ENCODE peak calls at places on chromosome 10, in nine cellular contexts. One of them, this sample, is unnamed.

GRCh38 chr10:79487296-79488194 is 24.8 kb upstream of the EIF5AL1 start:
- DNase-seq in colonic mucosa: peak
- DNase-seq in AG04450: no peak
- DNase-seq in progenitor cell of endocrine pancreas: peak
- DNase-seq in psoas muscle: peak
- DNase-seq in left ventricle myocardium inferior: peak
- DNase-seq in lower lobe of right lung: peak
- DNase-seq in cardiac muscle cell: peak
- DNase-seq in dorsolateral prefrontal cortex: peak
- DNase-seq in this sample: peak

GRCh38 chr10:70381491-70382421 is 669 bp downstream of the LRRC20 start:
- DNase-seq in colonic mucosa: peak
- DNase-seq in AG04450: no peak
- DNase-seq in progenitor cell of endocrine pancreas: peak
- DNase-seq in psoas muscle: peak
- DNase-seq in left ventricle myocardium inferior: peak
- DNase-seq in lower lobe of right lung: peak
- DNase-seq in cardiac muscle cell: peak
- DNase-seq in dorsolateral prefrontal cortex: peak
- DNase-seq in this sample: peak

GRCh38 chr10:116733566-116733965 is 8.8 kb downstream of the HSPA12A start:
- DNase-seq in colonic mucosa: no peak
- DNase-seq in AG04450: peak
- DNase-seq in progenitor cell of endocrine pancreas: no peak
- DNase-seq in psoas muscle: no peak
- DNase-seq in left ventricle myocardium inferior: no peak
- DNase-seq in lower lobe of right lung: no peak
- DNase-seq in cardiac muscle cell: no peak
- DNase-seq in dorsolateral prefrontal cortex: no peak
- DNase-seq in this sample: no peak

GRCh38 chr10:46016190-46016589 is 14.2 kb downstream of the NCOA4 start:
- DNase-seq in colonic mucosa: no peak
- DNase-seq in AG04450: no peak
- DNase-seq in progenitor cell of endocrine pancreas: no peak
- DNase-seq in psoas muscle: no peak
- DNase-seq in left ventricle myocardium inferior: no peak
- DNase-seq in lower lobe of right lung: no peak
- DNase-seq in cardiac muscle cell: no peak
- DNase-seq in dorsolateral prefrontal cortex: no peak
- DNase-seq in this sample: no peak

GRCh38 chr10:122273966-122274545 is 3.0 kb downstream of the BTBD16 start:
- DNase-seq in colonic mucosa: no peak
- DNase-seq in AG04450: no peak
- DNase-seq in progenitor cell of endocrine pancreas: no peak
- DNase-seq in psoas muscle: no peak
- DNase-seq in left ventricle myocardium inferior: no peak
- DNase-seq in lower lobe of right lung: no peak
- DNase-seq in cardiac muscle cell: no peak
- DNase-seq in dorsolateral prefrontal cortex: no peak
- DNase-seq in this sample: no peak

GRCh38 chr10:129758180-129758579 is 205.9 kb downstream of the EBF3 start:
- DNase-seq in colonic mucosa: no peak
- DNase-seq in AG04450: no peak
- DNase-seq in progenitor cell of endocrine pancreas: peak
- DNase-seq in psoas muscle: no peak
- DNase-seq in left ventricle myocardium inferior: no peak
- DNase-seq in lower lobe of right lung: peak
- DNase-seq in cardiac muscle cell: no peak
- DNase-seq in dorsolateral prefrontal cortex: peak
- DNase-seq in this sample: peak

GRCh38 chr10:24983946-24984345 is 31.5 kb upstream of the PRTFDC1 start:
- DNase-seq in colonic mucosa: no peak
- DNase-seq in AG04450: no peak
- DNase-seq in progenitor cell of endocrine pancreas: no peak
- DNase-seq in psoas muscle: no peak
- DNase-seq in left ventricle myocardium inferior: no peak
- DNase-seq in lower lobe of right lung: no peak
- DNase-seq in cardiac muscle cell: no peak
- DNase-seq in dorsolateral prefrontal cortex: no peak
- DNase-seq in this sample: no peak

GRCh38 chr10:29067161-29067560 is 221.7 kb upstream of the LYZL1 start:
- DNase-seq in colonic mucosa: no peak
- DNase-seq in AG04450: no peak
- DNase-seq in progenitor cell of endocrine pancreas: no peak
- DNase-seq in psoas muscle: no peak
- DNase-seq in left ventricle myocardium inferior: no peak
- DNase-seq in lower lobe of right lung: no peak
- DNase-seq in cardiac muscle cell: peak
- DNase-seq in dorsolateral prefrontal cortex: no peak
- DNase-seq in this sample: no peak

GRCh38 chr10:122323188-122323587 is 51.3 kb upstream of the PLEKHA1 start:
- DNase-seq in colonic mucosa: no peak
- DNase-seq in AG04450: no peak
- DNase-seq in progenitor cell of endocrine pancreas: no peak
- DNase-seq in psoas muscle: no peak
- DNase-seq in left ventricle myocardium inferior: no peak
- DNase-seq in lower lobe of right lung: no peak
- DNase-seq in cardiac muscle cell: no peak
- DNase-seq in dorsolateral prefrontal cortex: no peak
- DNase-seq in this sample: no peak

GRCh38 chr10:31353574-31353973 is 34.6 kb downstream of the ZEB1 start:
- DNase-seq in colonic mucosa: no peak
- DNase-seq in AG04450: no peak
- DNase-seq in progenitor cell of endocrine pancreas: no peak
- DNase-seq in psoas muscle: no peak
- DNase-seq in left ventricle myocardium inferior: no peak
- DNase-seq in lower lobe of right lung: no peak
- DNase-seq in cardiac muscle cell: peak
- DNase-seq in dorsolateral prefrontal cortex: no peak
- DNase-seq in this sample: no peak
- TF ChIP-seq CTCF in colonic mucosa: no peak
- TF ChIP-seq CTCF in AG04450: no peak
- TF ChIP-seq CTCF in progenitor cell of endocrine pancreas: no peak
- TF ChIP-seq CTCF in psoas muscle: peak
- TF ChIP-seq CTCF in left ventricle myocardium inferior: peak
- TF ChIP-seq CTCF in lower lobe of right lung: no peak
- TF ChIP-seq CTCF in cardiac muscle cell: no peak
- TF ChIP-seq CTCF in dorsolateral prefrontal cortex: no peak
- TF ChIP-seq CTCF in this sample: no peak

DNA sequence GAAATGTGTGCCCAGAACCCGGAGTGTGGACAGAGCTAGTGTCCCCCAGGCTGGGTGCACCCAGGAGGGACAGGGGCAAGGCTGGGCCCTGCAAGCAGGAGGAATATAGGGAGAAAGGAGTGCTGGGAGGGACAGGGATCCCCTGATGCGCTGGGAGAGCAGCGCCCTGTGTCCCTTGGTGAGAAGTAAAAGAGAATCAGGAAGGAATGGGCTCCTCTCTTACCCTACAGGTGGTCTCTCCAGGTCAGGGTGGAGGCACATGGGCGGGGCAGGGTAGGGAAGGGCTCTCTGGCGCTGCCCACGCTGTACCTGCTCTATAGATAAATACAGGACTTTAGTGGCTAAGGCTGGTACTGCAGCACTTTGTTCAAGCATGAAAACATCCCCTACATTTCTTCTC is 753.8 kb downstream of the GRID1 start:
- DNase-seq in colonic mucosa: no peak
- DNase-seq in AG04450: no peak
- DNase-seq in progenitor cell of endocrine pancreas: no peak
- DNase-seq in psoas muscle: no peak
- DNase-seq in left ventricle myocardium inferior: no peak
- DNase-seq in lower lobe of right lung: no peak
- DNase-seq in cardiac muscle cell: no peak
- DNase-seq in dorsolateral prefrontal cortex: no peak
- DNase-seq in this sample: no peak
- TF ChIP-seq CTCF in colonic mucosa: peak
- TF ChIP-seq CTCF in AG04450: peak
- TF ChIP-seq CTCF in progenitor cell of endocrine pancreas: peak
- TF ChIP-seq CTCF in psoas muscle: peak
- TF ChIP-seq CTCF in left ventricle myocardium inferior: peak
- TF ChIP-seq CTCF in lower lobe of right lung: peak
- TF ChIP-seq CTCF in cardiac muscle cell: no peak
- TF ChIP-seq CTCF in dorsolateral prefrontal cortex: no peak
- TF ChIP-seq CTCF in this sample: peak

GRCh38 chr10:72800741-72801092 is 92.8 kb upstream of the OIT3 start:
- DNase-seq in colonic mucosa: no peak
- DNase-seq in AG04450: no peak
- DNase-seq in progenitor cell of endocrine pancreas: no peak
- DNase-seq in psoas muscle: no peak
- DNase-seq in left ventricle myocardium inferior: no peak
- DNase-seq in lower lobe of right lung: no peak
- DNase-seq in cardiac muscle cell: no peak
- DNase-seq in dorsolateral prefrontal cortex: no peak
- DNase-seq in this sample: no peak
- TF ChIP-seq CTCF in colonic mucosa: no peak
- TF ChIP-seq CTCF in AG04450: no peak
- TF ChIP-seq CTCF in progenitor cell of endocrine pancreas: no peak
- TF ChIP-seq CTCF in psoas muscle: no peak
- TF ChIP-seq CTCF in left ventricle myocardium inferior: no peak
- TF ChIP-seq CTCF in lower lobe of right lung: no peak
- TF ChIP-seq CTCF in cardiac muscle cell: no peak
- TF ChIP-seq CTCF in dorsolateral prefrontal cortex: no peak
- TF ChIP-seq CTCF in this sample: no peak

DNA sequence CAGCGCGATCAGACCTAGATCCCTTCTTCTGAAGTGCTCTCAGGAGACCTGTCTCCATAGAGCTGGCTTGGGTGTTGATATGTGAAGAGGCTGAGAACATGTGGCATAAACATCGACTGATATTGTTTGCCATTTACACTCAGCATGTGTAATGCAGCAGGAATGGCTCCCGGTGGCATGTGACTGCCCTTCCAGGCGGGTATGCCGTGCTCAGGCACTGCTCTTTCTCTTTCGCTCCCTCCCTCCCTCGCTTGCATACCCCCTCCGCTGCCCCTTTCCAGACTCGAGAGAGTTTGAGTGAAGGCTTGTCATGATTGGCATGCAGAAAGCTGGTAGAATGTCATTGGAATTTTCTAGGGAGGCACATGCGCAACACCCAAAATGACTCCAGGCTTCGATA is 107.3 kb upstream of the PDCD4 start:
- DNase-seq in colonic mucosa: no peak
- DNase-seq in AG04450: no peak
- DNase-seq in progenitor cell of endocrine pancreas: no peak
- DNase-seq in psoas muscle: no peak
- DNase-seq in left ventricle myocardium inferior: peak
- DNase-seq in lower lobe of right lung: no peak
- DNase-seq in cardiac muscle cell: no peak
- DNase-seq in dorsolateral prefrontal cortex: no peak
- DNase-seq in this sample: peak
- TF ChIP-seq CTCF in colonic mucosa: no peak
- TF ChIP-seq CTCF in AG04450: no peak
- TF ChIP-seq CTCF in progenitor cell of endocrine pancreas: no peak
- TF ChIP-seq CTCF in psoas muscle: no peak
- TF ChIP-seq CTCF in left ventricle myocardium inferior: no peak
- TF ChIP-seq CTCF in lower lobe of right lung: no peak
- TF ChIP-seq CTCF in cardiac muscle cell: no peak
- TF ChIP-seq CTCF in dorsolateral prefrontal cortex: no peak
- TF ChIP-seq CTCF in this sample: no peak

GRCh38 chr10:35605191-35605590 is at the start of gene GJD4:
- DNase-seq in colonic mucosa: no peak
- DNase-seq in AG04450: no peak
- DNase-seq in progenitor cell of endocrine pancreas: no peak
- DNase-seq in psoas muscle: no peak
- DNase-seq in left ventricle myocardium inferior: no peak
- DNase-seq in lower lobe of right lung: no peak
- DNase-seq in cardiac muscle cell: no peak
- DNase-seq in dorsolateral prefrontal cortex: peak
- DNase-seq in this sample: no peak

GRCh38 chr10:35598379-35598778 is 6.8 kb upstream of the GJD4 start:
- DNase-seq in colonic mucosa: no peak
- DNase-seq in AG04450: no peak
- DNase-seq in progenitor cell of endocrine pancreas: no peak
- DNase-seq in psoas muscle: no peak
- DNase-seq in left ventricle myocardium inferior: no peak
- DNase-seq in lower lobe of right lung: no peak
- DNase-seq in cardiac muscle cell: peak
- DNase-seq in dorsolateral prefrontal cortex: no peak
- DNase-seq in this sample: no peak

GRCh38 chr10:35595106-35595505 is 10.0 kb upstream of the GJD4 start:
- DNase-seq in colonic mucosa: no peak
- DNase-seq in AG04450: no peak
- DNase-seq in progenitor cell of endocrine pancreas: no peak
- DNase-seq in psoas muscle: no peak
- DNase-seq in left ventricle myocardium inferior: no peak
- DNase-seq in lower lobe of right lung: no peak
- DNase-seq in cardiac muscle cell: no peak
- DNase-seq in dorsolateral prefrontal cortex: no peak
- DNase-seq in this sample: no peak

GRCh38 chr10:35594115-35594849 is 10.9 kb upstream of the GJD4 start:
- DNase-seq in colonic mucosa: no peak
- DNase-seq in AG04450: no peak
- DNase-seq in progenitor cell of endocrine pancreas: no peak
- DNase-seq in psoas muscle: no peak
- DNase-seq in left ventricle myocardium inferior: no peak
- DNase-seq in lower lobe of right lung: no peak
- DNase-seq in cardiac muscle cell: no peak
- DNase-seq in dorsolateral prefrontal cortex: no peak
- DNase-seq in this sample: no peak

DNA sequence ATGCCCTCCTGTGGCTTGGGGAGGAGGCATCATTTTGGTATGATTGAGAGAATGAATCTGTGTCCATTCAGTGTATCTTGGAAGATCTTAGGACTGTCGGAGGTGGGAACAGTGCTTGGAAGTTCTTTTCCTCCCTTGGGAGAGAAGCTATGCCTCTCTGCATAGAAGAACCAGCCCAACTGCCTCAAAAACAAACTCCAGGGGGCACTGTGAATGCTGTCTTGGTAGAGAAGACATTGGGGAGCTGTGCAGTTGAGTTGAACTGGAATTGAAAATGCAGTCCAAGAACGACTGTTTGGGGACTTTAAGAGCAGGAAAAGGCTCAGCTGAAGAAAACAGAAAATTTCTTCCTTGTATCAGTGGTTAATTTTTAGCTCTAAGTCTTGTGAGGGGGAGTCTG is 4.9 kb upstream of the GJD4 start:
- DNase-seq in colonic mucosa: no peak
- DNase-seq in AG04450: no peak
- DNase-seq in progenitor cell of endocrine pancreas: no peak
- DNase-seq in psoas muscle: no peak
- DNase-seq in left ventricle myocardium inferior: no peak
- DNase-seq in lower lobe of right lung: no peak
- DNase-seq in cardiac muscle cell: peak
- DNase-seq in dorsolateral prefrontal cortex: no peak
- DNase-seq in this sample: no peak
- TF ChIP-seq CTCF in colonic mucosa: no peak
- TF ChIP-seq CTCF in AG04450: peak
- TF ChIP-seq CTCF in progenitor cell of endocrine pancreas: peak
- TF ChIP-seq CTCF in psoas muscle: no peak
- TF ChIP-seq CTCF in left ventricle myocardium inferior: no peak
- TF ChIP-seq CTCF in lower lobe of right lung: no peak
- TF ChIP-seq CTCF in cardiac muscle cell: peak
- TF ChIP-seq CTCF in dorsolateral prefrontal cortex: no peak
- TF ChIP-seq CTCF in this sample: no peak

GRCh38 chr10:5666324-5667220 is at the start of gene ASB13:
- DNase-seq in colonic mucosa: peak
- DNase-seq in AG04450: no peak
- DNase-seq in progenitor cell of endocrine pancreas: peak
- DNase-seq in psoas muscle: peak
- DNase-seq in left ventricle myocardium inferior: peak
- DNase-seq in lower lobe of right lung: peak
- DNase-seq in cardiac muscle cell: peak
- DNase-seq in dorsolateral prefrontal cortex: peak
- DNase-seq in this sample: peak
- TF ChIP-seq CTCF in colonic mucosa: no peak
- TF ChIP-seq CTCF in AG04450: no peak
- TF ChIP-seq CTCF in progenitor cell of endocrine pancreas: peak
- TF ChIP-seq CTCF in psoas muscle: no peak
- TF ChIP-seq CTCF in left ventricle myocardium inferior: peak
- TF ChIP-seq CTCF in lower lobe of right lung: no peak
- TF ChIP-seq CTCF in cardiac muscle cell: no peak
- TF ChIP-seq CTCF in dorsolateral prefrontal cortex: no peak
- TF ChIP-seq CTCF in this sample: no peak

GRCh38 chr10:90718185-90718584 is 139.7 kb downstream of the HTR7 start:
- DNase-seq in colonic mucosa: no peak
- DNase-seq in AG04450: no peak
- DNase-seq in progenitor cell of endocrine pancreas: no peak
- DNase-seq in psoas muscle: no peak
- DNase-seq in left ventricle myocardium inferior: no peak
- DNase-seq in lower lobe of right lung: no peak
- DNase-seq in cardiac muscle cell: peak
- DNase-seq in dorsolateral prefrontal cortex: no peak
- DNase-seq in this sample: no peak
- TF ChIP-seq CTCF in colonic mucosa: no peak
- TF ChIP-seq CTCF in AG04450: no peak
- TF ChIP-seq CTCF in progenitor cell of endocrine pancreas: no peak
- TF ChIP-seq CTCF in psoas muscle: no peak
- TF ChIP-seq CTCF in left ventricle myocardium inferior: peak
- TF ChIP-seq CTCF in lower lobe of right lung: no peak
- TF ChIP-seq CTCF in cardiac muscle cell: peak
- TF ChIP-seq CTCF in dorsolateral prefrontal cortex: no peak
- TF ChIP-seq CTCF in this sample: no peak

This sample was measured in left lung.